ENCODE peak calls at places on chromosomes 3 and 15, in eight cellular contexts. One of them, this sample, is unnamed.
A peak's percentile ranks its signal among the peaks of the same experiment; 100 is the strongest.

GRCh38 chr15:76964157-76964556 is 30.8 kb upstream of the PSTPIP1 start:
- DNase-seq in Peyer's patch: no peak
- DNase-seq in ureter: no peak
- DNase-seq in stimulated activated CD4-positive, alpha-beta T cell treated with anti-CD3 and anti-CD28 coated beads, Interleukin-1b, Interleukin-23, amount 100 ng/mL, for 1 hour: no peak
- DNase-seq in SK-N-MC: no peak
- DNase-seq in CMK: no peak
- DNase-seq in pons: no peak
- DNase-seq in NCI-H2171 treated with DMSO at 0.1 percent for 48 hours: no peak
- DNase-seq in this sample: no peak

GRCh38 chr3:170603770-170604510 is 18.1 kb upstream of the SLC7A14 start:
- DNase-seq in Peyer's patch: no peak
- DNase-seq in ureter: no peak
- DNase-seq in stimulated activated CD4-positive, alpha-beta T cell treated with anti-CD3 and anti-CD28 coated beads, Interleukin-1b, Interleukin-23, amount 100 ng/mL, for 1 hour: no peak
- DNase-seq in SK-N-MC: no peak
- DNase-seq in CMK: no peak
- DNase-seq in pons: no peak
- DNase-seq in NCI-H2171 treated with DMSO at 0.1 percent for 48 hours: no peak
- DNase-seq in this sample: peak; percentile 11

GRCh38 chr15:55998478-55998877 is 5.1 kb upstream of the NEDD4 start:
- DNase-seq in Peyer's patch: no peak
- DNase-seq in ureter: no peak
- DNase-seq in stimulated activated CD4-positive, alpha-beta T cell treated with anti-CD3 and anti-CD28 coated beads, Interleukin-1b, Interleukin-23, amount 100 ng/mL, for 1 hour: no peak
- DNase-seq in SK-N-MC: peak; percentile 53
- DNase-seq in CMK: no peak
- DNase-seq in pons: no peak
- DNase-seq in NCI-H2171 treated with DMSO at 0.1 percent for 48 hours: no peak
- DNase-seq in this sample: no peak

GRCh38 chr15:45499426-45499825 is 23.1 kb downstream of the SLC30A4 start:
- DNase-seq in Peyer's patch: no peak
- DNase-seq in ureter: no peak
- DNase-seq in stimulated activated CD4-positive, alpha-beta T cell treated with anti-CD3 and anti-CD28 coated beads, Interleukin-1b, Interleukin-23, amount 100 ng/mL, for 1 hour: no peak
- DNase-seq in SK-N-MC: no peak
- DNase-seq in CMK: no peak
- DNase-seq in pons: no peak
- DNase-seq in NCI-H2171 treated with DMSO at 0.1 percent for 48 hours: no peak
- DNase-seq in this sample: no peak

GRCh38 chr3:162082516-162082915 is 585.9 kb downstream of the OTOL1 start:
- DNase-seq in Peyer's patch: no peak
- DNase-seq in ureter: no peak
- DNase-seq in stimulated activated CD4-positive, alpha-beta T cell treated with anti-CD3 and anti-CD28 coated beads, Interleukin-1b, Interleukin-23, amount 100 ng/mL, for 1 hour: no peak
- DNase-seq in SK-N-MC: no peak
- DNase-seq in CMK: no peak
- DNase-seq in pons: no peak
- DNase-seq in NCI-H2171 treated with DMSO at 0.1 percent for 48 hours: no peak
- DNase-seq in this sample: no peak

GRCh38 chr3:60555704-60556340 is 695.4 kb downstream of the FHIT start:
- DNase-seq in Peyer's patch: no peak
- DNase-seq in ureter: no peak
- DNase-seq in stimulated activated CD4-positive, alpha-beta T cell treated with anti-CD3 and anti-CD28 coated beads, Interleukin-1b, Interleukin-23, amount 100 ng/mL, for 1 hour: no peak
- DNase-seq in SK-N-MC: no peak
- DNase-seq in CMK: no peak
- DNase-seq in pons: no peak
- DNase-seq in NCI-H2171 treated with DMSO at 0.1 percent for 48 hours: no peak
- DNase-seq in this sample: no peak

GRCh38 chr3:27939940-27940339 is 217.8 kb upstream of the EOMES start:
- DNase-seq in Peyer's patch: no peak
- DNase-seq in ureter: no peak
- DNase-seq in stimulated activated CD4-positive, alpha-beta T cell treated with anti-CD3 and anti-CD28 coated beads, Interleukin-1b, Interleukin-23, amount 100 ng/mL, for 1 hour: no peak
- DNase-seq in SK-N-MC: no peak
- DNase-seq in CMK: no peak
- DNase-seq in pons: no peak
- DNase-seq in NCI-H2171 treated with DMSO at 0.1 percent for 48 hours: no peak
- DNase-seq in this sample: no peak

GRCh38 chr3:172014145-172014544 is 25.2 kb upstream of the FNDC3B start:
- DNase-seq in Peyer's patch: no peak
- DNase-seq in ureter: no peak
- DNase-seq in stimulated activated CD4-positive, alpha-beta T cell treated with anti-CD3 and anti-CD28 coated beads, Interleukin-1b, Interleukin-23, amount 100 ng/mL, for 1 hour: no peak
- DNase-seq in SK-N-MC: no peak
- DNase-seq in CMK: no peak
- DNase-seq in pons: no peak
- DNase-seq in NCI-H2171 treated with DMSO at 0.1 percent for 48 hours: no peak
- DNase-seq in this sample: no peak

GRCh38 chr3:134359121-134360010 is 14.9 kb downstream of the AMOTL2 start:
- DNase-seq in Peyer's patch: no peak
- DNase-seq in ureter: no peak
- DNase-seq in stimulated activated CD4-positive, alpha-beta T cell treated with anti-CD3 and anti-CD28 coated beads, Interleukin-1b, Interleukin-23, amount 100 ng/mL, for 1 hour: no peak
- DNase-seq in SK-N-MC: no peak
- DNase-seq in CMK: no peak
- DNase-seq in pons: no peak
- DNase-seq in NCI-H2171 treated with DMSO at 0.1 percent for 48 hours: peak; percentile 83
- DNase-seq in this sample: no peak

GRCh38 chr15:77028451-77029165 is 33.7 kb downstream of the PSTPIP1 start:
- DNase-seq in Peyer's patch: no peak
- DNase-seq in ureter: peak; percentile 31
- DNase-seq in stimulated activated CD4-positive, alpha-beta T cell treated with anti-CD3 and anti-CD28 coated beads, Interleukin-1b, Interleukin-23, amount 100 ng/mL, for 1 hour: no peak
- DNase-seq in SK-N-MC: no peak
- DNase-seq in CMK: no peak
- DNase-seq in pons: no peak
- DNase-seq in NCI-H2171 treated with DMSO at 0.1 percent for 48 hours: no peak
- DNase-seq in this sample: peak; percentile 6

GRCh38 chr3:4633078-4634004 is 140.2 kb downstream of the ITPR1 start:
- DNase-seq in Peyer's patch: no peak
- DNase-seq in ureter: no peak
- DNase-seq in stimulated activated CD4-positive, alpha-beta T cell treated with anti-CD3 and anti-CD28 coated beads, Interleukin-1b, Interleukin-23, amount 100 ng/mL, for 1 hour: no peak
- DNase-seq in SK-N-MC: peak; percentile 35
- DNase-seq in CMK: peak; percentile 20
- DNase-seq in pons: peak; percentile 74
- DNase-seq in NCI-H2171 treated with DMSO at 0.1 percent for 48 hours: peak; percentile 41
- DNase-seq in this sample: peak; percentile 54

GRCh38 chr15:62719316-62719715 is 323.2 kb upstream of the TPM1 start:
- DNase-seq in Peyer's patch: no peak
- DNase-seq in ureter: no peak
- DNase-seq in stimulated activated CD4-positive, alpha-beta T cell treated with anti-CD3 and anti-CD28 coated beads, Interleukin-1b, Interleukin-23, amount 100 ng/mL, for 1 hour: no peak
- DNase-seq in SK-N-MC: no peak
- DNase-seq in CMK: no peak
- DNase-seq in pons: no peak
- DNase-seq in NCI-H2171 treated with DMSO at 0.1 percent for 48 hours: no peak
- DNase-seq in this sample: peak; percentile 26

GRCh38 chr3:155391583-155391982 is 98.1 kb upstream of the STRIT1 start:
- DNase-seq in Peyer's patch: no peak
- DNase-seq in ureter: peak; percentile 44
- DNase-seq in stimulated activated CD4-positive, alpha-beta T cell treated with anti-CD3 and anti-CD28 coated beads, Interleukin-1b, Interleukin-23, amount 100 ng/mL, for 1 hour: no peak
- DNase-seq in SK-N-MC: no peak
- DNase-seq in CMK: no peak
- DNase-seq in pons: peak; percentile 22
- DNase-seq in NCI-H2171 treated with DMSO at 0.1 percent for 48 hours: no peak
- DNase-seq in this sample: peak; percentile 22

GRCh38 chr3:14145670-14146380 is 21.0 kb downstream of the TMEM43 start:
- DNase-seq in Peyer's patch: no peak
- DNase-seq in ureter: peak; percentile 43
- DNase-seq in stimulated activated CD4-positive, alpha-beta T cell treated with anti-CD3 and anti-CD28 coated beads, Interleukin-1b, Interleukin-23, amount 100 ng/mL, for 1 hour: no peak
- DNase-seq in SK-N-MC: no peak
- DNase-seq in CMK: no peak
- DNase-seq in pons: no peak
- DNase-seq in NCI-H2171 treated with DMSO at 0.1 percent for 48 hours: no peak
- DNase-seq in this sample: no peak

GRCh38 chr15:72782993-72783562 is 480 bp downstream of the ADPGK start:
- DNase-seq in Peyer's patch: peak; percentile 48
- DNase-seq in ureter: peak; percentile 59
- DNase-seq in stimulated activated CD4-positive, alpha-beta T cell treated with anti-CD3 and anti-CD28 coated beads, Interleukin-1b, Interleukin-23, amount 100 ng/mL, for 1 hour: peak; percentile 2
- DNase-seq in SK-N-MC: no peak
- DNase-seq in CMK: no peak
- DNase-seq in pons: peak; percentile 81
- DNase-seq in NCI-H2171 treated with DMSO at 0.1 percent for 48 hours: peak; percentile 38
- DNase-seq in this sample: peak; percentile 32

GRCh38 chr15:70378126-70379031 is 280.7 kb upstream of the TLE3 start:
- DNase-seq in Peyer's patch: no peak
- DNase-seq in ureter: no peak
- DNase-seq in stimulated activated CD4-positive, alpha-beta T cell treated with anti-CD3 and anti-CD28 coated beads, Interleukin-1b, Interleukin-23, amount 100 ng/mL, for 1 hour: no peak
- DNase-seq in SK-N-MC: no peak
- DNase-seq in CMK: no peak
- DNase-seq in pons: no peak
- DNase-seq in NCI-H2171 treated with DMSO at 0.1 percent for 48 hours: no peak
- DNase-seq in this sample: no peak

This sample was measured in hepatic stellate cell.